ENCODE peak calls at places on chromosome 15, in nine cellular contexts. One of them, this sample, is unnamed.

GRCh38 chr15:48186271-48186670 is 5.2 kb upstream of the CTXN2 start:
- DNase-seq in MCF 10A: no peak
- DNase-seq in GM20000: no peak
- DNase-seq in fibroblast of villous mesenchyme: no peak
- DNase-seq in upper lobe of right lung: no peak
- DNase-seq in tibial artery: no peak
- DNase-seq in progenitor cell of endocrine pancreas: no peak
- DNase-seq in stomach: no peak
- DNase-seq in GM23338: no peak
- DNase-seq in this sample: no peak

GRCh38 chr15:68352401-68353062 is 75.0 kb downstream of the FEM1B start:
- DNase-seq in MCF 10A: peak; percentile 94
- DNase-seq in GM20000: no peak
- DNase-seq in fibroblast of villous mesenchyme: peak; percentile 96
- DNase-seq in upper lobe of right lung: no peak
- DNase-seq in tibial artery: peak; percentile 93
- DNase-seq in progenitor cell of endocrine pancreas: no peak
- DNase-seq in stomach: no peak
- DNase-seq in GM23338: no peak
- DNase-seq in this sample: peak; percentile 97

GRCh38 chr15:74696808-74697207 is 984 bp upstream of the EDC3 start:
- DNase-seq in MCF 10A: no peak
- DNase-seq in GM20000: no peak
- DNase-seq in fibroblast of villous mesenchyme: no peak
- DNase-seq in upper lobe of right lung: no peak
- DNase-seq in tibial artery: no peak
- DNase-seq in progenitor cell of endocrine pancreas: no peak
- DNase-seq in stomach: no peak
- DNase-seq in GM23338: no peak
- DNase-seq in this sample: no peak

GRCh38 chr15:68314563-68314962 is 37.0 kb downstream of the FEM1B start:
- DNase-seq in MCF 10A: no peak
- DNase-seq in GM20000: no peak
- DNase-seq in fibroblast of villous mesenchyme: peak; percentile 12
- DNase-seq in upper lobe of right lung: peak; percentile 53
- DNase-seq in tibial artery: peak; percentile 66
- DNase-seq in progenitor cell of endocrine pancreas: peak; percentile 3
- DNase-seq in stomach: peak; percentile 17
- DNase-seq in GM23338: no peak
- DNase-seq in this sample: no peak

GRCh38 chr15:64930778-64931240 is 19.1 kb downstream of the ANKDD1A start:
- DNase-seq in MCF 10A: no peak
- DNase-seq in GM20000: no peak
- DNase-seq in fibroblast of villous mesenchyme: peak; percentile 64
- DNase-seq in upper lobe of right lung: no peak
- DNase-seq in tibial artery: no peak
- DNase-seq in progenitor cell of endocrine pancreas: no peak
- DNase-seq in stomach: no peak
- DNase-seq in GM23338: no peak
- DNase-seq in this sample: peak; percentile 57

GRCh38 chr15:69096197-69096596 is 64.2 kb upstream of the GLCE start:
- DNase-seq in MCF 10A: no peak
- DNase-seq in GM20000: no peak
- DNase-seq in fibroblast of villous mesenchyme: no peak
- DNase-seq in upper lobe of right lung: no peak
- DNase-seq in tibial artery: no peak
- DNase-seq in progenitor cell of endocrine pancreas: no peak
- DNase-seq in stomach: no peak
- DNase-seq in GM23338: no peak
- DNase-seq in this sample: peak; percentile 37

GRCh38 chr15:64180235-64180824 is 17.5 kb upstream of the PPIB start:
- DNase-seq in MCF 10A: no peak
- DNase-seq in GM20000: peak; percentile 69
- DNase-seq in fibroblast of villous mesenchyme: no peak
- DNase-seq in upper lobe of right lung: no peak
- DNase-seq in tibial artery: no peak
- DNase-seq in progenitor cell of endocrine pancreas: no peak
- DNase-seq in stomach: no peak
- DNase-seq in GM23338: peak; percentile 52
- DNase-seq in this sample: no peak

GRCh38 chr15:32856753-32857152 is 138.9 kb downstream of the GREM1 start:
- DNase-seq in MCF 10A: no peak
- DNase-seq in GM20000: no peak
- DNase-seq in fibroblast of villous mesenchyme: peak; percentile 57
- DNase-seq in upper lobe of right lung: no peak
- DNase-seq in tibial artery: no peak
- DNase-seq in progenitor cell of endocrine pancreas: no peak
- DNase-seq in stomach: no peak
- DNase-seq in GM23338: no peak
- DNase-seq in this sample: no peak

GRCh38 chr15:78055923-78056713 is 21.4 kb downstream of the TBC1D2B start:
- DNase-seq in MCF 10A: peak; percentile 44
- DNase-seq in GM20000: no peak
- DNase-seq in fibroblast of villous mesenchyme: peak; percentile 49
- DNase-seq in upper lobe of right lung: no peak
- DNase-seq in tibial artery: peak; percentile 67
- DNase-seq in progenitor cell of endocrine pancreas: no peak
- DNase-seq in stomach: no peak
- DNase-seq in GM23338: no peak
- DNase-seq in this sample: peak; percentile 50

GRCh38 chr15:72535911-72536310 is 61.8 kb downstream of the ARIH1 start:
- DNase-seq in MCF 10A: no peak
- DNase-seq in GM20000: no peak
- DNase-seq in fibroblast of villous mesenchyme: peak; percentile 21
- DNase-seq in upper lobe of right lung: no peak
- DNase-seq in tibial artery: no peak
- DNase-seq in progenitor cell of endocrine pancreas: no peak
- DNase-seq in stomach: no peak
- DNase-seq in GM23338: no peak
- DNase-seq in this sample: peak; percentile 59

GRCh38 chr15:89143503-89144162 is 55.4 kb downstream of the ABHD2 start:
- DNase-seq in MCF 10A: peak; percentile 66
- DNase-seq in GM20000: no peak
- DNase-seq in fibroblast of villous mesenchyme: peak; percentile 88
- DNase-seq in upper lobe of right lung: no peak
- DNase-seq in tibial artery: peak; percentile 64
- DNase-seq in progenitor cell of endocrine pancreas: no peak
- DNase-seq in stomach: no peak
- DNase-seq in GM23338: no peak
- DNase-seq in this sample: peak; percentile 94

GRCh38 chr15:36370051-36370734 is 209.2 kb upstream of the CDIN1 start:
- DNase-seq in MCF 10A: no peak
- DNase-seq in GM20000: no peak
- DNase-seq in fibroblast of villous mesenchyme: no peak
- DNase-seq in upper lobe of right lung: no peak
- DNase-seq in tibial artery: no peak
- DNase-seq in progenitor cell of endocrine pancreas: no peak
- DNase-seq in stomach: no peak
- DNase-seq in GM23338: no peak
- DNase-seq in this sample: peak; percentile 11

GRCh38 chr15:70787001-70787400 is 23.6 kb upstream of the UACA start:
- DNase-seq in MCF 10A: no peak
- DNase-seq in GM20000: no peak
- DNase-seq in fibroblast of villous mesenchyme: no peak
- DNase-seq in upper lobe of right lung: no peak
- DNase-seq in tibial artery: no peak
- DNase-seq in progenitor cell of endocrine pancreas: no peak
- DNase-seq in stomach: no peak
- DNase-seq in GM23338: no peak
- DNase-seq in this sample: no peak

GRCh38 chr15:73704869-73705645 is 20.9 kb downstream of the CD276 start:
- DNase-seq in MCF 10A: peak; percentile 66
- DNase-seq in GM20000: peak; percentile 79
- DNase-seq in fibroblast of villous mesenchyme: peak; percentile 50
- DNase-seq in upper lobe of right lung: peak; percentile 81
- DNase-seq in tibial artery: peak; percentile 76
- DNase-seq in progenitor cell of endocrine pancreas: peak; percentile 51
- DNase-seq in stomach: peak; percentile 67
- DNase-seq in GM23338: peak; percentile 89
- DNase-seq in this sample: peak; percentile 49

GRCh38 chr15:26864664-26865191 is 2.1 kb upstream of the GABRA5 start:
- DNase-seq in MCF 10A: no peak
- DNase-seq in GM20000: no peak
- DNase-seq in fibroblast of villous mesenchyme: peak; percentile 10
- DNase-seq in upper lobe of right lung: no peak
- DNase-seq in tibial artery: no peak
- DNase-seq in progenitor cell of endocrine pancreas: no peak
- DNase-seq in stomach: peak; percentile 31
- DNase-seq in GM23338: peak; percentile 90
- DNase-seq in this sample: peak; percentile 49

GRCh38 chr15:47750030-47750739 is 32.9 kb downstream of the SEMA6D start:
- DNase-seq in MCF 10A: peak; percentile 66
- DNase-seq in GM20000: no peak
- DNase-seq in fibroblast of villous mesenchyme: peak; percentile 66
- DNase-seq in upper lobe of right lung: no peak
- DNase-seq in tibial artery: no peak
- DNase-seq in progenitor cell of endocrine pancreas: no peak
- DNase-seq in stomach: no peak
- DNase-seq in GM23338: no peak
- DNase-seq in this sample: peak; percentile 85

GRCh38 chr15:101316529-101316928 is 21.5 kb upstream of the SNRPA1 start:
- DNase-seq in MCF 10A: no peak
- DNase-seq in GM20000: no peak
- DNase-seq in fibroblast of villous mesenchyme: no peak
- DNase-seq in upper lobe of right lung: peak; percentile 29
- DNase-seq in tibial artery: no peak
- DNase-seq in progenitor cell of endocrine pancreas: no peak
- DNase-seq in stomach: no peak
- DNase-seq in GM23338: no peak
- DNase-seq in this sample: no peak

GRCh38 chr15:90174140-90174891 is 26.8 kb upstream of the SEMA4B start:
- DNase-seq in MCF 10A: peak; percentile 81
- DNase-seq in GM20000: no peak
- DNase-seq in fibroblast of villous mesenchyme: peak; percentile 74
- DNase-seq in upper lobe of right lung: peak; percentile 89
- DNase-seq in tibial artery: peak; percentile 98
- DNase-seq in progenitor cell of endocrine pancreas: no peak
- DNase-seq in stomach: peak; percentile 83
- DNase-seq in GM23338: peak; percentile 39
- DNase-seq in this sample: no peak

GRCh38 chr15:66066005-66066404 is 187.5 kb downstream of the MEGF11 start:
- DNase-seq in MCF 10A: no peak
- DNase-seq in GM20000: no peak
- DNase-seq in fibroblast of villous mesenchyme: no peak
- DNase-seq in upper lobe of right lung: no peak
- DNase-seq in tibial artery: no peak
- DNase-seq in progenitor cell of endocrine pancreas: no peak
- DNase-seq in stomach: no peak
- DNase-seq in GM23338: no peak
- DNase-seq in this sample: no peak

GRCh38 chr15:27358751-27359434 is 387.9 kb downstream of the GABRG3 start:
- DNase-seq in MCF 10A: no peak
- DNase-seq in GM20000: no peak
- DNase-seq in fibroblast of villous mesenchyme: no peak
- DNase-seq in upper lobe of right lung: no peak
- DNase-seq in tibial artery: no peak
- DNase-seq in progenitor cell of endocrine pancreas: peak; percentile 46
- DNase-seq in stomach: no peak
- DNase-seq in GM23338: peak; percentile 79
- DNase-seq in this sample: no peak

GRCh38 chr15:96230557-96231181 is 99.8 kb upstream of the NR2F2 start:
- DNase-seq in MCF 10A: peak; percentile 45
- DNase-seq in GM20000: no peak
- DNase-seq in fibroblast of villous mesenchyme: peak; percentile 18
- DNase-seq in upper lobe of right lung: no peak
- DNase-seq in tibial artery: no peak
- DNase-seq in progenitor cell of endocrine pancreas: no peak
- DNase-seq in stomach: no peak
- DNase-seq in GM23338: no peak
- DNase-seq in this sample: peak; percentile 65

GRCh38 chr15:37134699-37135131 is 34.4 kb upstream of the MEIS2 start:
- DNase-seq in MCF 10A: peak; percentile 64
- DNase-seq in GM20000: no peak
- DNase-seq in fibroblast of villous mesenchyme: peak; percentile 59
- DNase-seq in upper lobe of right lung: no peak
- DNase-seq in tibial artery: no peak
- DNase-seq in progenitor cell of endocrine pancreas: no peak
- DNase-seq in stomach: no peak
- DNase-seq in GM23338: peak; percentile 69
- DNase-seq in this sample: peak; percentile 69

GRCh38 chr15:40445411-40446055 is 4.8 kb downstream of the BAHD1 start:
- DNase-seq in MCF 10A: peak; percentile 56
- DNase-seq in GM20000: no peak
- DNase-seq in fibroblast of villous mesenchyme: peak; percentile 91
- DNase-seq in upper lobe of right lung: no peak
- DNase-seq in tibial artery: no peak
- DNase-seq in progenitor cell of endocrine pancreas: no peak
- DNase-seq in stomach: no peak
- DNase-seq in GM23338: peak; percentile 42
- DNase-seq in this sample: peak; percentile 67

GRCh38 chr15:99486371-99487336 is 79.1 kb upstream of the MEF2A start:
- DNase-seq in MCF 10A: peak; percentile 79
- DNase-seq in GM20000: no peak
- DNase-seq in fibroblast of villous mesenchyme: peak; percentile 48
- DNase-seq in upper lobe of right lung: peak; percentile 84
- DNase-seq in tibial artery: peak; percentile 96
- DNase-seq in progenitor cell of endocrine pancreas: no peak
- DNase-seq in stomach: peak; percentile 80
- DNase-seq in GM23338: peak; percentile 55
- DNase-seq in this sample: peak; percentile 48
- TF ChIP-seq CTCF in MCF 10A: no peak
- TF ChIP-seq CTCF in GM20000: no peak
- TF ChIP-seq CTCF in fibroblast of villous mesenchyme: no peak
- TF ChIP-seq CTCF in upper lobe of right lung: no peak
- TF ChIP-seq CTCF in tibial artery: no peak
- TF ChIP-seq CTCF in progenitor cell of endocrine pancreas: no peak
- TF ChIP-seq CTCF in stomach: no peak
- TF ChIP-seq CTCF in GM23338: peak; percentile 42
- TF ChIP-seq CTCF in this sample: no peak

GRCh38 chr15:63023351-63023945 is 19.1 kb upstream of the TPM1 start:
- DNase-seq in MCF 10A: no peak
- DNase-seq in GM20000: no peak
- DNase-seq in fibroblast of villous mesenchyme: peak; percentile 49
- DNase-seq in upper lobe of right lung: no peak
- DNase-seq in tibial artery: no peak
- DNase-seq in progenitor cell of endocrine pancreas: no peak
- DNase-seq in stomach: no peak
- DNase-seq in GM23338: no peak
- DNase-seq in this sample: peak; percentile 28
- TF ChIP-seq CTCF in MCF 10A: no peak
- TF ChIP-seq CTCF in GM20000: no peak
- TF ChIP-seq CTCF in fibroblast of villous mesenchyme: no peak
- TF ChIP-seq CTCF in upper lobe of right lung: no peak
- TF ChIP-seq CTCF in tibial artery: no peak
- TF ChIP-seq CTCF in progenitor cell of endocrine pancreas: no peak
- TF ChIP-seq CTCF in stomach: no peak
- TF ChIP-seq CTCF in GM23338: no peak
- TF ChIP-seq CTCF in this sample: no peak

GRCh38 chr15:45780352-45780751 is 145.5 kb downstream of the SQOR start:
- DNase-seq in MCF 10A: no peak
- DNase-seq in GM20000: no peak
- DNase-seq in fibroblast of villous mesenchyme: no peak
- DNase-seq in upper lobe of right lung: no peak
- DNase-seq in tibial artery: no peak
- DNase-seq in progenitor cell of endocrine pancreas: no peak
- DNase-seq in stomach: no peak
- DNase-seq in GM23338: peak; percentile 23
- DNase-seq in this sample: no peak
- TF ChIP-seq CTCF in MCF 10A: no peak
- TF ChIP-seq CTCF in GM20000: no peak
- TF ChIP-seq CTCF in fibroblast of villous mesenchyme: no peak
- TF ChIP-seq CTCF in upper lobe of right lung: no peak
- TF ChIP-seq CTCF in tibial artery: no peak
- TF ChIP-seq CTCF in progenitor cell of endocrine pancreas: no peak
- TF ChIP-seq CTCF in stomach: no peak
- TF ChIP-seq CTCF in GM23338: peak; percentile 48
- TF ChIP-seq CTCF in this sample: no peak

GRCh38 chr15:52765779-52766178 is 24.4 kb downstream of the ONECUT1 start:
- DNase-seq in MCF 10A: no peak
- DNase-seq in GM20000: no peak
- DNase-seq in fibroblast of villous mesenchyme: no peak
- DNase-seq in upper lobe of right lung: no peak
- DNase-seq in tibial artery: no peak
- DNase-seq in progenitor cell of endocrine pancreas: no peak
- DNase-seq in stomach: no peak
- DNase-seq in GM23338: peak; percentile 60
- DNase-seq in this sample: no peak
- TF ChIP-seq CTCF in MCF 10A: no peak
- TF ChIP-seq CTCF in GM20000: no peak
- TF ChIP-seq CTCF in fibroblast of villous mesenchyme: peak; percentile 38
- TF ChIP-seq CTCF in upper lobe of right lung: no peak
- TF ChIP-seq CTCF in tibial artery: no peak
- TF ChIP-seq CTCF in progenitor cell of endocrine pancreas: peak; percentile 50
- TF ChIP-seq CTCF in stomach: peak; percentile 3
- TF ChIP-seq CTCF in GM23338: peak; percentile 71
- TF ChIP-seq CTCF in this sample: peak; percentile 35